ENCODE peak calls at places on chromosomes 12 and 14, in four cellular contexts. Y is aorta, U is caudate nucleus, L is GM12892. M is an unnamed sample.

GRCh38 chr12:122067966-122068365 is 10.6 kb upstream of the MLXIP start:
- DNase-seq in U (no peak), L (peak), Y (no peak), M (no peak)

GRCh38 chr14:51823706-51824105 is 36.7 kb upstream of the GNG2 start:
- DNase-seq in Y (no peak), L (no peak), U (no peak), M (no peak)

GRCh38 chr12:132170094-132170636 is 25.9 kb downstream of the NOC4L start:
- DNase-seq in Y (no peak), L (no peak), U (no peak), M (no peak)

GRCh38 chr12:188910-189621 is 24.9 kb downstream of the SLC6A12 start:
- DNase-seq in Y (no peak), L (peak), U (no peak), M (no peak)

GRCh38 chr14:95190346-95190840 is 33.1 kb upstream of the DICER1 start:
- DNase-seq in Y (no peak), U (no peak), L (no peak), M (no peak)

GRCh38 chr12:49041036-49041880 is 19.3 kb downstream of the KMT2D start:
- DNase-seq in L (no peak), U (no peak), Y (peak), M (no peak)

GRCh38 chr12:51683763-51684357 is 92.8 kb downstream of the SCN8A start:
- DNase-seq in U (no peak), L (no peak), Y (no peak), M (no peak)

GRCh38 chr12:8914716-8915526 is 612 bp downstream of the PHC1 start:
- DNase-seq in Y (peak), L (peak), U (peak), M (no peak)

GRCh38 chr14:53630336-53630735 is 326.3 kb downstream of the BMP4 start:
- DNase-seq in L (no peak), U (no peak), Y (no peak), M (no peak)

GRCh38 chr14:65243766-65244442 is 141.6 kb upstream of the MAX start:
- DNase-seq in L (no peak), Y (no peak), U (no peak), M (no peak)

GRCh38 chr12:100987552-100988277 is 193.1 kb downstream of the ANO4 start:
- DNase-seq in Y (peak), U (no peak), L (peak), M (peak)

GRCh38 chr12:131091413-131091975 is 137.8 kb downstream of the ADGRD1 start:
- DNase-seq in Y (peak), U (no peak), L (no peak), M (no peak)

GRCh38 chr12:104479141-104479662 is 22.5 kb downstream of the CHST11 start:
- DNase-seq in L (no peak), U (no peak), Y (no peak), M (no peak)

GRCh38 chr14:21107360-21107781 is 6.5 kb downstream of the TMEM253 start:
- DNase-seq in U (no peak), L (no peak), Y (no peak), M (peak)

GRCh38 chr12:108457006-108457733 is 57.9 kb upstream of the FICD start:
- DNase-seq in L (peak), U (no peak), Y (no peak), M (peak)

GRCh38 chr12:48286665-48287064 is 64.1 kb downstream of the ZNF641 start:
- DNase-seq in L (no peak), Y (no peak), U (no peak), M (no peak)

GRCh38 chr12:123126294-123127144 is 24.4 kb downstream of the PITPNM2 start:
- DNase-seq in U (no peak), L (no peak), Y (no peak), M (peak)

GRCh38 chr14:76867536-76868452 is 41.6 kb downstream of the LRRC74A start:
- DNase-seq in L (no peak), Y (no peak), U (no peak), M (no peak)

GRCh38 chr12:28550757-28551381 is 360.6 kb downstream of the CCDC91 start:
- DNase-seq in U (no peak), Y (no peak), L (no peak), M (peak)

GRCh38 chr12:64691227-64691792 is 67.9 kb downstream of the GNS start:
- DNase-seq in L (no peak), Y (no peak), U (no peak), M (no peak)

GRCh38 chr14:59265808-59266207 is 77.3 kb downstream of the DAAM1 start:
- DNase-seq in L (no peak), U (no peak), Y (no peak), M (no peak)

GRCh38 chr14:77872971-77873370 is 73.1 kb downstream of the ADCK1 start:
- DNase-seq in U (no peak), Y (no peak), L (no peak), M (no peak)

GRCh38 chr12:129903092-129903945 is 506 bp downstream of the TMEM132D start:
- DNase-seq in U (no peak), Y (no peak), L (no peak), M (no peak)

GRCh38 chr12:38156497-38157245 is 159.9 kb upstream of the ALG10B start:
- DNase-seq in Y (peak), U (no peak), L (no peak), M (no peak)

GRCh38 chr12:59403259-59403932 is 192.4 kb upstream of the SLC16A7 start:
- DNase-seq in U (no peak), L (no peak), Y (no peak), M (peak)

GRCh38 chr14:94128216-94128839 is 1.1 kb downstream of the IFI27L2 start:
- DNase-seq in U (no peak), L (no peak), Y (no peak), M (no peak)

GRCh38 chr12:55715833-55716581 is at the start of gene BLOC1S1:
- DNase-seq in L (peak), U (peak), Y (peak), M (peak)

GRCh38 chr12:87922721-87923120 is 106.5 kb downstream of the C12orf50 start:
- DNase-seq in U (no peak), L (no peak), Y (no peak), M (no peak)

GRCh38 chr14:58362798-58363412 is 32.8 kb upstream of the TOMM20L start:
- DNase-seq in U (no peak), Y (no peak), L (no peak), M (peak)

GRCh38 chr12:78128236-78128635 is 297.5 kb downstream of the NAV3 start:
- DNase-seq in U (no peak), L (no peak), Y (no peak), M (no peak)

GRCh38 chr12:115823635-115824034 is 453.9 kb downstream of the MED13L start:
- DNase-seq in L (no peak), U (no peak), Y (no peak), M (no peak)

GRCh38 chr12:90627180-90627896 is 327.6 kb downstream of the CCER1 start:
- DNase-seq in L (no peak), Y (no peak), U (no peak), M (no peak)